ENCODE peak calls at places on chromosomes 4 and X, in five cellular contexts. H is HL-60, O is K562, X is SJSA1, P is choroid plexus epithelial cell. Y is an unnamed sample.

GRCh38 chrX:32778965-32779364 is 432.4 kb downstream of the DMD start:
- DNase-seq in H (no peak), O (no peak), X (no peak), P (peak; percentile 0), Y (no peak)

GRCh38 chr4:41661447-41662076 is 87.0 kb downstream of the PHOX2B start:
- DNase-seq in H (peak; percentile 8), O (peak; percentile 56), X (peak; percentile 40), P (peak; percentile 77), Y (peak; percentile 43)

GRCh38 chr4:154024097-154024496 is 235.2 kb upstream of the SFRP2 start:
- DNase-seq in H (no peak), O (peak; percentile 42), X (no peak), P (peak; percentile 13), Y (peak; percentile 5)

GRCh38 chrX:3651272-3651671 is 62.2 kb downstream of the PRKX start:
- DNase-seq in H (no peak), O (peak; percentile 25), X (peak; percentile 9), P (peak; percentile 58), Y (peak; percentile 18)

GRCh38 chr4:42397256-42397634 is at the start of gene SHISA3:
- DNase-seq in H (no peak), O (no peak), X (peak; percentile 1), P (no peak), Y (peak; percentile 67)

GRCh38 chr4:111880116-111880515 is 265.1 kb upstream of the FAM241A start:
- DNase-seq in H (no peak), O (no peak), X (no peak), P (no peak), Y (no peak)

GRCh38 chrX:39645059-39645895 is 452.5 kb downstream of the BCOR start:
- DNase-seq in H (no peak), O (peak; percentile 50), X (peak; percentile 42), P (peak; percentile 78), Y (no peak)

GRCh38 chr4:38034986-38035882 is 75.0 kb downstream of the PTTG2 start:
- DNase-seq in H (peak; percentile 14), O (peak; percentile 67), X (peak; percentile 41), P (peak; percentile 84), Y (peak; percentile 71)

GRCh38 chr4:111854494-111855087 is 290.7 kb upstream of the FAM241A start:
- DNase-seq in H (no peak), O (peak; percentile 21), X (peak; percentile 11), P (peak; percentile 64), Y (peak; percentile 37)

GRCh38 chrX:29690061-29690460 is 525.3 kb upstream of the MAGEB2 start:
- DNase-seq in H (no peak), O (no peak), X (no peak), P (peak; percentile 84), Y (no peak)

GRCh38 chrX:91039777-91040176 is 394.9 kb upstream of the PABPC5 start:
- DNase-seq in H (no peak), O (no peak), X (no peak), P (no peak), Y (no peak)
- H3K4me3 ChIP-seq in H (no peak overlapping the region), O (no peak overlapping the region), X (no peak overlapping the region), P (no peak overlapping the region), Y (no peak overlapping the region)

DNA sequence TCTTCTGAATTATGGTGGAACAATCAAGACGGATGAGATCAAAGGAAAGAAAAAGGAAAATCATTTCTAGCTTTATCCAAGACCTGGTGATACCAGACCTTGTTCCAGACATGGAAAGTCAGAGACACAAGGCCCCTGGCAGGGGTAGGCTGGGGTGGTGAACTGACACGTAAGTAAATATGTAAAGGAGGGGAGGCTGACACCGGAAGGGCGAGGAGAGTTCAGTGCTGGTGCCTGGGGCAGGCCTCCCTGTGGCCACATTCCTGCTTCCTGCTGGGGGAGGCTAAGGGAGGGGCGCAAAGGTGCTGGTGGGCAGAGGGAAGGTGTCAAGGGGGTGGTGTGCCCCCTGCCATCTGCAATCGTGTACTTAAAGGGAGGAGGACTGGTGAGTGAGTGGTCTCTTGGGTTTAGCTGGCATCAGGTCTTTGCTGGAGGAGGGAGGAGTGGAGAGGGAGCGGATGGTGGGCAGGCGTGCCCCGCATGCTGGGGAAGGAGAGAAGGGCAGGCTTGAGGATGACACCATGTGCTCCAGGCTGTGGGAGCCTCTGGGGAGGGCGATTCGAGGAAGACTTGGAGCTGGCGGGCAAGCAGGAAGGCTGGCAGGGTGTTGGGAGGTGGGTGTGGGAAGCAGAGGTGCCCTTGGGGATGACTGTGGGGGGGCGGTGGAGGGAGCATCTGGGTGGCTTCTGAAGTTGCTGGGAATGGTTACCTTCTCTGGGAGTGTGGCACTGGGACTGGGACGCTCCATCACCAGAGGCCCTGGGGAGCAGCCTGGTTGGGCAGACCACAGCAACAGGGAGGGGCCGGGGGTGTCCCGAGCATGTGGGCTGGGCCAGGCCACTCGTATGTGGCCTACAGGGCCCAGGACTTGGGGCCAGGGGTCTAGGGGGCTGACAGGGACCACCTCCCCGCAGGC is 30.6 kb upstream of the AFAP1 start:
- DNase-seq in H (no peak), O (no peak), X (peak; percentile 50), P (peak; percentile 82), Y (peak; percentile 68)
- H3K4me3 ChIP-seq in H (no peak overlapping the region), O (no peak overlapping the region), X (no peak overlapping the region), P (peak overlapping the region; percentile 8), Y (peak overlapping the region; percentile 57)

GRCh38 chrX:70480660-70481018 is 36.0 kb downstream of the DLG3 start:
- DNase-seq in H (no peak), O (no peak), X (no peak), P (peak; percentile 13), Y (no peak)
- H3K4me3 ChIP-seq in H (no peak overlapping the region), O (no peak overlapping the region), X (no peak overlapping the region), P (peak overlapping the region; percentile 13), Y (no peak overlapping the region)

GRCh38 chrX:93591398-93591797 is 82.0 kb downstream of the NAP1L3 start:
- DNase-seq in H (no peak), O (no peak), X (no peak), P (no peak), Y (no peak)
- H3K4me3 ChIP-seq in H (no peak overlapping the region), O (no peak overlapping the region), X (no peak overlapping the region), P (no peak overlapping the region), Y (no peak overlapping the region)